ENCODE peak calls at places on chromosomes 12 and 14, in four cellular contexts. J, P, E and X are unnamed samples.

GRCh38 chr12:873954-874353 is 75.5 kb downstream of the RAD52 start:
- DNase-seq in J (no peak), P (no peak), E (peak), X (no peak)

GRCh38 chr14:30252800-30253425 is 306.0 kb upstream of the G2E3 start:
- DNase-seq in J (no peak), P (no peak), E (no peak), X (no peak)

GRCh38 chr12:52147367-52147972 is 44.3 kb downstream of the KRT80 start:
- DNase-seq in J (peak), P (no peak), E (peak), X (peak)

GRCh38 chr12:91377456-91377855 is 194.8 kb upstream of the DCN start:
- DNase-seq in J (no peak), P (no peak), E (no peak), X (no peak)

GRCh38 chr12:52515927-52516831 is 4.0 kb downstream of the KRT5 start:
- DNase-seq in J (no peak), P (no peak), E (no peak), X (no peak)

GRCh38 chr12:66964629-66965028 is 285.8 kb upstream of the GRIP1 start:
- DNase-seq in J (no peak), P (no peak), E (no peak), X (no peak)

GRCh38 chr14:97120204-97121120 is 323.3 kb downstream of the VRK1 start:
- DNase-seq in J (no peak), P (peak), E (no peak), X (no peak)

GRCh38 chr12:122944588-122944987 is 21.7 kb downstream of the ABCB9 start:
- DNase-seq in J (no peak), P (no peak), E (peak), X (peak)

GRCh38 chr12:30599631-30600030 is 96.0 kb downstream of the IPO8 start:
- DNase-seq in J (no peak), P (no peak), E (peak), X (no peak)

GRCh38 chr14:91126761-91127160 is 12.9 kb downstream of the DGLUCY start:
- DNase-seq in J (no peak), P (no peak), E (no peak), X (no peak)

GRCh38 chr12:59010948-59011347 is 90.6 kb upstream of the LRIG3 start:
- DNase-seq in J (no peak), P (no peak), E (no peak), X (no peak)

GRCh38 chr14:105927094-105927475 is 400.7 kb downstream of the TMEM121 start:
- DNase-seq in J (peak), P (no peak), E (no peak), X (no peak)

GRCh38 chr12:33427071-33427470 is 12.5 kb downstream of the SYT10 start:
- DNase-seq in J (no peak), P (no peak), E (peak), X (peak)

GRCh38 chr12:79547735-79548347 is 142.9 kb downstream of the PAWR start:
- DNase-seq in J (peak), P (peak), E (peak), X (peak)

GRCh38 chr12:77995436-77996167 is 164.9 kb downstream of the NAV3 start:
- DNase-seq in J (no peak), P (peak), E (no peak), X (peak)

GRCh38 chr14:76810953-76811400 is 1.7 kb downstream of the ANGEL1 start:
- DNase-seq in J (no peak), P (no peak), E (peak), X (peak)

GRCh38 chr12:52828156-52829090 is 5.7 kb downstream of the KRT79 start:
- DNase-seq in J (no peak), P (no peak), E (no peak), X (no peak)

GRCh38 chr14:74841230-74842207 is 34.4 kb downstream of the PROX2 start:
- DNase-seq in J (no peak), P (peak), E (no peak), X (no peak)

GRCh38 chr12:14403711-14404164 is 38.3 kb downstream of the ATF7IP start:
- DNase-seq in J (peak), P (peak), E (no peak), X (no peak)

GRCh38 chr12:68425998-68426397 is 93.8 kb upstream of the MDM1 start:
- DNase-seq in J (no peak), P (no peak), E (no peak), X (no peak)

GRCh38 chr14:85280074-85280473 is 249.9 kb upstream of the FLRT2 start:
- DNase-seq in J (no peak), P (no peak), E (no peak), X (peak)

DNA sequence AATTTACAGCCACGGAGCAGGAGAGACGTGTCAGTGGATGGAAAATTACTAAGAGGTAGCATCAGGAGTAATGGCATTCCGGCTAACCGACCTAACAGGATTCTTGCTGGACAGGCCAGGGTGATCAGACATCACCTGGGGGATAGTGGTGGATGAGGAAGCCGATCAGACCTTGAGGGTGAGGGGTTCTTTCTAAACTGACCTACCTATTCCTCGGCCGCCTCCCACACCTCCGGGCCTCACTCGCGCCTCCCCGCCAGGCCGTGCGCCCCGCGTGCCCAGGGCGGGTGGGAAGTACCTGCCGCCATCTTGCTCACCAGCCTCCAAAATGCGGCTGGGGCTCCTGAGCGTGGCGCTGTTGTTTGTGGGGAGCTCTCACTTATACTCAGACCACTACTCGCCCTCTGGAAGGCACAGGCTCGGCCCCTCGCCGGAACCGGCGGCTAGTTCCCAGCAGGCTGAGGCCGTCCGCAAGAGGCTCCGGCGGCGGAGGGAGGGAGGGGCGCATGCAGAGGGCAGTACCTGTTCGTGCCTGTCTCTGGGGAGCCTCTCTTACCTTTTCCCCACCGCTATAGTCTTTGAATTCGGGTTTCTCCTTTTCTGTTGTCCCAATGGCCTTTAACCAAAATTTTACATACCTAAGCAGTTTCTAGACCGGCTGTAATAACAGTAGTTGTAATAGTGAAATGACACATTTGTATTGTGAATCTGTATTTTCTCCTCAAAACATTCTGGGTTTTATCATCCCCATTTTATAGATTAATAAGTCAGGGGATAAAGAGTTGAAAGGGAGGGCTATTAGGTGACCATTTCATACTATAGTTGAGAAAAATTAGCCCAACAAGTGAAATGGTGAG is at the start of gene TMPRSS12:
- DNase-seq in J (no peak), P (no peak), E (no peak), X (no peak)
- TF ChIP-seq POLR2AphosphoS2 in J (no peak), P (no peak), E (no peak), X (no peak)

GRCh38 chr12:74334770-74335169 is 202.9 kb upstream of the ATXN7L3B start:
- DNase-seq in J (no peak), P (no peak), E (no peak), X (no peak)

GRCh38 chr12:74339211-74339610 is 198.4 kb upstream of the ATXN7L3B start:
- DNase-seq in J (no peak), P (no peak), E (no peak), X (no peak)

DNA sequence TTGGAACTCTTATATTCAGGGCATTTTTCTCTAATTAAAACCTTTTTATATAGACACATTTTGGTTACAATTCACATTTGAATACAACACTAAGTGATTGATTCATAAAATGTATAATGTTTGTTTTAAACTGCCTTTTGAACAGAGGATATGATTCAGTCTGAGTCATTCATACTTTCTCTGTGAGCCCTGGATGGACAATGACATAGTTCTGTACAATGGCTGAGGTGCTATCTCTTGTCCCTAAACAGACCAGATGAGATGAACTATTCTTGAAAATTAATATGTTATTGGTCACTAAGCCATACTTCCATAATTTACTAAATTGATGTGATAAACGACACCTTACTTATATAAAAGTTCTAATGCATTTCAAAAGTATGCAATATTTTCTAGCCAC is 199.7 kb upstream of the ATXN7L3B start:
- DNase-seq in J (no peak), P (no peak), E (peak), X (peak)
- TF ChIP-seq ESRRA in J (no peak), P (no peak), E (no peak), X (no peak)

DNA sequence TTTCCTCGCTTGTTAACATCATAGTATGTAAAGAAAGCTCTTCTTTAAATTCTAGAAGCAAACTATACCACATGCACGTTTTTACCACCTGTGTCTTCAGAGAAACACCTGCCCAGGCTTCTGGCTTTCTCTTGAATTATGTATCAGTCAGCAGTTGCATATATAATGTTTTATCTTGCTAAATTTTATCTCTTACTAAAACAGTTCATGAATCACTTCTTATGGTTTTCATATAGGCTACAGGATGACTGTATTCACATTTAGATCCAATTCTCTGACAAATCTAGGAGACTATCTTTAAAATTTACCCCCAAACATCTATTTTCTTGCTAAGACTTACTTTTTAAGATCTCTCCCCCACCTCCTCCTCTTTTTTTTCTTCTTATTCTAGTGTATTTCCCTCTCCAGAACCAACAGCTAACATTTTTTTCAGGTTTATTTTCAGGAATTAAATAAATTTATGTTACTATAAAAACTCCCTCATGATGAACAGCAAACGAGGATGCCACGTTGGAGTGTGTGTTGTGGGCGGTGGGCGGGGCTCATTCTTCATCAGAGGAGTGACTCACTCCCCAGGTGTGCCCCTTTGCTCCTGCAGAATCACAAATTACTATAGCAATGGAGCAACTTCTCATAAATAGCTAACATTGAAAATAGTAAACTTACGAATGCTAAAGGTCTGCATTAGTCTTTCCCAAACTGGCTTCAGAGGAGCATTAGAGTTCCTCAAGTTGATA is 11.8 kb upstream of the CSRP2 start:
- DNase-seq in J (no peak), P (no peak), E (no peak), X (no peak)
- TF ChIP-seq POLR2AphosphoS2 in J (no peak), P (no peak), E (no peak), X (no peak)

DNA sequence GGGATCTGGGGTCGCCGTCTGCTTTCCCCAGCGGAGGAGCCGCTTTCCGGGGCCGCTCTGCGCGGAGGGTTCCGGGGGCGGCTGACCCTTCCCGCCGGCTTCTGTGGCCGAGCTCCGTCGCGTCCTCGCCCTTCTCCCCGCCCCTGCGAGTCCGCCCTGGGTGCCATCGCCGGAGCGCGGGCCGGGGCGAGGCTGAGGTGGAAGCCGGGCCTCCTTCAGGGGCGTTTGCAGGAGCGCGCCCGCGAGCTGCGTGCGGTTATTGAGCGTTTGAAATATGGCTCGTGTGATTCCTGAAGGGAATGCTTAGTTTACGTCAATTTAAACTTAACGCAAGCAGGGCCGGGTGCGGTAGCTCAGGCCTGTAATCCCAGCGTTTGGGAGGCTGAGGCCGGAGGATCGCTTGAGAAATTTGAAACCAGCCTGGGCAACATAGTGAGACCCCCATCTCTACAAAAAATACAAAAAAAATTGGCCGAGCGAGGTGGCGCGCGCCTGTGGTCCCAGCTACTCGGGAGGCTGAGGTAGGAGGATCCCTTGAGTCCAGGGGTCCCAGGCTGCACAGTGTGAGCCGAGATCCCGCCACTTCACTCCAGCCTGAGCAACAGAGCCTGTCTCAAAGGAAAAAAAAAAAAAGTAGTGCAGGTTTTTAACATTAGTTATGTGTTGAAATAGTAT is 664 bp downstream of the PGAM5 start:
- DNase-seq in J (no peak), P (no peak), E (no peak), X (no peak)
- TF ChIP-seq ESRRA in J (no peak), P (no peak), E (peak), X (no peak)

GRCh38 chr14:37903561-37904191 is 304.0 kb upstream of the SSTR1 start:
- DNase-seq in J (peak), P (no peak), E (peak), X (peak)
- TF ChIP-seq POLR2AphosphoS2 in J (no peak), P (no peak), E (no peak), X (no peak)

GRCh38 chr12:92571844-92572543 is 130.8 kb upstream of the PLEKHG7 start:
- DNase-seq in J (no peak), P (no peak), E (no peak), X (no peak)
- TF ChIP-seq ESRRA in J (no peak), P (no peak), E (no peak), X (no peak)

GRCh38 chr14:92754956-92755355 is 6.5 kb upstream of the LGMN start:
- DNase-seq in J (no peak), P (no peak), E (peak), X (no peak)

GRCh38 chr14:92755495-92755894 is 7.1 kb upstream of the LGMN start:
- DNase-seq in J (no peak), P (no peak), E (no peak), X (no peak)

GRCh38 chr14:92759679-92760523 is 11.5 kb upstream of the LGMN start:
- DNase-seq in J (no peak), P (peak), E (no peak), X (no peak)

GRCh38 chr14:92760524-92760805 is 12.0 kb upstream of the LGMN start:
- DNase-seq in J (no peak), P (no peak), E (no peak), X (no peak)

DNA sequence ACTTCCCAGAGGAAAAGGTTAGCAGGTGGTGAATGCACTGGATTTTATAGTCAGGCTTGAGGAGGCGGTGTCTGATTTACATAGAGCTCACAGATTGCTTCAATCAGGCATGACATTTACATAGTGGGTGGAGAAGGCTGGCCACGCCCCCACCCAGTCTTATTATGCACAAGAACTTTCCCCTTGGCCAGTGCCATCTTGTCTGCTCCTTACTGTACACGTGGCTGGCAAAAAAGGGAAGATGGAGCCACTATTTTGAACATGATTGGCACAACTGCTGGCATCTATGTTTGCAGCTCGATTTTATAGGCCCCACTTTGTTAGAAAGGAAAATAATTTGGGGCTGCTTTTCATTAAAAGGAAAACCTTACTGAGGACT is 10.9 kb upstream of the LGMN start:
- DNase-seq in J (peak), P (no peak), E (no peak), X (no peak)
- TF ChIP-seq POLR2AphosphoS2 in J (no peak), P (no peak), E (no peak), X (no peak)

DNA sequence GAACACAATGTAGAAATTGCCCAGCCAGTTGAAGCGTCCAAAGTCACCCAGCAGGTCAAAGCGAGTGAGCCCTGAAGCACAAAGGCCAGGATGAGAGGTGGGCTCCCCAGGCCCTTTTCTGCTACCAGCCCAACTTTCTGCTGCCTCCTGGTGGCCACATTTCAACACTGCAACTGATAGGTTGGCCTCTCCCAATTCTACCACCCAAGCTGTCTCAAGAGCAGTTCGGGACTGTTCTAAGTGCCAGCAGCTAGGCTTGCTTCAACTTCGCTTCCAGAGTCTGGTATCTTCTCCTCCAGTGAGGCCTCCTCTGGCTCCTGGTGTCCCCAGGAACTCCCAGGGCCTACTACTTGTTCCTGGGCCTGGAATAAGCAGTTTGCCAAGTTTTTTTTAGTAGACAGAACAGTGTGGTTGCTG is 3.4 kb upstream of the DHH start:
- DNase-seq in J (peak), P (no peak), E (peak), X (peak)
- TF ChIP-seq ESRRA in J (no peak), P (no peak), E (no peak), X (no peak)